ENCODE peak calls at places on chromosome 15, in five cellular contexts. M is MM.1S, T is PC-9, C is OCI-LY7, E is GM23248. G is an unnamed sample.

GRCh38 chr15:41965441-41966413 is 6.6 kb downstream of the EHD4 start:
- DNase-seq in M (no peak), C (no peak), E (peak; percentile 39), T (no peak), G (peak; percentile 31)

GRCh38 chr15:40743921-40744809 is 10.9 kb downstream of the RMDN3 start:
- DNase-seq in E (peak; percentile 93), T (no peak), M (peak; percentile 93), C (no peak), G (no peak)

GRCh38 chr15:63969652-63970421 is 76.4 kb downstream of the DAPK2 start:
- DNase-seq in C (no peak), M (no peak), T (no peak), E (no peak), G (no peak)

GRCh38 chr15:77959094-77959879 is 118.2 kb downstream of the TBC1D2B start:
- DNase-seq in T (peak; percentile 40), E (peak; percentile 76), C (peak; percentile 75), M (peak; percentile 69), G (peak; percentile 79)

GRCh38 chr15:35243758-35244157 is 158.7 kb upstream of the NANOGP8 start:
- DNase-seq in C (no peak), T (no peak), E (peak; percentile 22), M (no peak), G (peak; percentile 54)

GRCh38 chr15:75891895-75892294 is 11.8 kb upstream of the FBXO22 start:
- DNase-seq in C (no peak), T (no peak), M (no peak), E (peak; percentile 90), G (peak; percentile 52)

GRCh38 chr15:67025719-67026118 is 39.7 kb upstream of the SMAD3 start:
- DNase-seq in C (no peak), T (peak; percentile 47), M (no peak), E (peak; percentile 71), G (peak; percentile 70)

GRCh38 chr15:25643120-25643519 is 204.3 kb upstream of the UBE3A start:
- DNase-seq in M (no peak), C (no peak), E (no peak), T (no peak), G (no peak)

DNA sequence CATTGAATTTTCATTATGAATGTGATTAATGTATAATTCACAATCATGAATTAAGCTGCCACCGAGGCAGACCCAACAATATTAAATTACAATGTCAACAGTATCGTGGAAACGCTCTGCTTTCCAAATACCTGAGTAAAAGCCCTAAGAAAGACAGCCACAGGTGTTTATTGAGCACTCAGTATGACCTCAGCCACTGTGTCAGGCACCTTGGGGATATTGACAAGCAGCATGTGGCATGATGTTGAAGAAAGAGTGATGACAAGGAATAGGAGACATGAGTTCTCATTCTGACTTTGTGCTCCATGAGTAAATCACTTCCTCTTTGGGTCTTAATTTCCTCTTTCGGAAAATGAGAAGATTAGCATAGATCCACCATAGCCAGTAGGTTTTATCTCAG is 12.8 kb downstream of the C2CD4A start:
- DNase-seq in E (no peak), M (no peak), C (no peak), T (no peak), G (no peak)
- H3K9me2 ChIP-seq in E (no peaks in the 10 kb centered on the region), M (no peaks in the 10 kb centered on the region), C (no peaks in the 10 kb centered on the region), T (no peaks in the 10 kb centered on the region), G (no peaks in the 10 kb centered on the region)

DNA sequence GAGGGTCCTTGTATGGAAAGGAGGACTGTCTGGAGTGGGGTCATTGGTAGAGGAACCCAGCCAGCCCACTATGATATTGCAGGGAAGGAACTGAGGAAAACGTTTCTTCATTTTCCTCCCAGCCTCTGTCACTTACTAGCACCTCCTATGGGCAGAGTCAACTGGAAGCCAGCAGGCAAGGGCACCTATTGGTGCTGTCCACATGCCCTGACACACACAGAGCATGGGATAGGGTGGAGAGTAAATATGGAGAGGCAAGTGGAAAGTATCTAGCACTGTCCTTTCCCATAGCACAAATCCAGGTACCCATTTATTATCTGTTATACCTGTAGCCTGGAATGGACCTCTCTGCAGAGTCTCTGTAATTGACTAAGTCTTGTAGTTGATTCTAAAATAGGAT is 285.6 kb downstream of the WDR72 start:
- DNase-seq in T (no peak), C (no peak), M (no peak), E (no peak), G (no peak)
- H3K9me2 ChIP-seq in T (no peaks in the 10 kb centered on the region), C (no peaks in the 10 kb centered on the region), M (no peaks in the 10 kb centered on the region), E (no peaks in the 10 kb centered on the region), G (no peaks in the 10 kb centered on the region)

GRCh38 chr15:56339594-56339993 is 25.6 kb upstream of the TEX9 start:
- DNase-seq in T (no peak), E (peak; percentile 43), M (no peak), C (no peak), G (peak; percentile 18)

GRCh38 chr15:56341201-56341600 is 24.0 kb upstream of the TEX9 start:
- DNase-seq in T (no peak), C (no peak), M (no peak), E (peak; percentile 16), G (peak; percentile 23)

GRCh38 chr15:56346414-56346813 is 18.8 kb upstream of the TEX9 start:
- DNase-seq in M (no peak), E (no peak), C (no peak), T (no peak), G (no peak)

GRCh38 chr15:56342653-56343052 is 22.6 kb upstream of the TEX9 start:
- DNase-seq in M (no peak), E (no peak), T (no peak), C (no peak), G (no peak)

GRCh38 chr15:56343879-56344278 is 21.3 kb upstream of the TEX9 start:
- DNase-seq in T (no peak), M (no peak), C (no peak), E (no peak), G (no peak)
- H3K9me2 ChIP-seq in T (no peaks in the 10 kb centered on the region), M (no peaks in the 10 kb centered on the region), C (peaks cover 2% of the 10 kb centered on the region), E (no peaks in the 10 kb centered on the region), G (no peaks in the 10 kb centered on the region)

DNA sequence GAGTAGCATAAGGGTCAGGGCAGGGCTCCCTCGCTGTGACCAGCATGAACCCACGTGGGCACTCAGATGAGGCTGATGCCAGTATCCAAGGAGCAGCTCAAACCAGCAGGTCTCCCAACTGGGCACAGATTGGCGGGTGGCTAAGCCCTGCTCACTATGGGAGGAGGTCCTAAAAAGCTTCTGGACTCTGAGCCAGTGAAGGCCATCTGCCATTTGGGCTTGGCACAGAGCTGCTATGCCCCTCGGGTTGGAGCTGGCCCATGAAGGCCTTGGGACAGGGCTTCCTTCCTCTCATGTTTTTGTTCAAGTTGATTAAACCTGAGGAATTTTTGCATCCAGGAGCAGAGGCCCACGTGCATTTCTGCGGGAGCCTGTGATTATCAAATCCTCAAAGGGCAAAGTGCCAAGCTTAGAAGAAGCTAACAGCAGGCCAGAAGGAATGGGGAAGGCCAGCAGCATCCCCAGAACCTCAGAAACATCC is 4.3 kb upstream of the STRA6 start:
- DNase-seq in T (peak; percentile 84), E (no peak), M (no peak), C (no peak), G (no peak)
- H3K9me2 ChIP-seq in T (no peaks in the 10 kb centered on the region), E (no peaks in the 10 kb centered on the region), M (no peaks in the 10 kb centered on the region), C (no peaks in the 10 kb centered on the region), G (no peaks in the 10 kb centered on the region)